ENCODE peak calls at places on chromosomes 4 and X, in eight cellular contexts. Z, H, X, N, Y, B, L and T are unnamed samples.

GRCh38 chrX:39645059-39645895 is 452.5 kb downstream of the BCOR start:
- DNase-seq in Z (no peak), H (peak), X (no peak), N (no peak), Y (peak), B (peak), L (peak), T (no peak)

GRCh38 chr4:71472946-71473345 is 134.1 kb downstream of the SLC4A4 start:
- DNase-seq in Z (no peak), H (no peak), X (no peak), N (no peak), Y (peak), B (peak), L (peak), T (peak)

GRCh38 chr4:6769138-6769983 is 13.2 kb upstream of the KIAA0232 start:
- DNase-seq in Z (no peak), H (no peak), X (no peak), N (no peak), Y (no peak), B (no peak), L (no peak), T (no peak)

GRCh38 chr4:94939791-94940530 is 182.2 kb downstream of the BMPR1B start:
- DNase-seq in Z (no peak), H (no peak), X (no peak), N (no peak), Y (peak), B (no peak), L (peak), T (no peak)

GRCh38 chr4:83821493-83821892 is 285.6 kb downstream of the GPAT3 start:
- DNase-seq in Z (no peak), H (no peak), X (no peak), N (no peak), Y (no peak), B (no peak), L (no peak), T (no peak)

GRCh38 chr4:38752393-38752961 is 30.3 kb downstream of the TLR10 start:
- DNase-seq in Z (no peak), H (no peak), X (no peak), N (no peak), Y (peak), B (peak), L (peak), T (peak)

GRCh38 chrX:37871626-37872302 is 24.4 kb upstream of the DYNLT3 start:
- DNase-seq in Z (no peak), H (peak), X (peak), N (peak), Y (peak), B (peak), L (peak), T (peak)

GRCh38 chrX:153953342-153953830 is 8.9 kb upstream of the RENBP start:
- DNase-seq in Z (no peak), H (peak), X (peak), N (peak), Y (peak), B (peak), L (peak), T (no peak)

GRCh38 chr4:79682161-79682560 is 274.1 kb upstream of the GK2 start:
- DNase-seq in Z (no peak), H (no peak), X (no peak), N (no peak), Y (no peak), B (peak), L (peak), T (no peak)

GRCh38 chrX:150224676-150225075 is 138.4 kb upstream of the MAMLD1 start:
- DNase-seq in Z (no peak), H (no peak), X (no peak), N (no peak), Y (no peak), B (no peak), L (no peak), T (no peak)

GRCh38 chr4:41024556-41025491 is 189.5 kb downstream of the APBB2 start:
- DNase-seq in Z (no peak), H (no peak), X (no peak), N (no peak), Y (no peak), B (no peak), L (peak), T (no peak)

GRCh38 chrX:26845051-26845450 is 618.1 kb downstream of the PPP4R3C start:
- DNase-seq in Z (no peak), H (no peak), X (no peak), N (no peak), Y (peak), B (peak), L (peak), T (no peak)

GRCh38 chr4:156006192-156006591 is 52.5 kb upstream of the CTSO start:
- DNase-seq in Z (no peak), H (no peak), X (no peak), N (no peak), Y (no peak), B (no peak), L (no peak), T (no peak)